ENCODE peak calls at places on chromosomes 6 and 20, in eight cellular contexts. Z, O, Q, X, H, R, U and G are unnamed samples.
A peak's percentile ranks its signal among the peaks of the same experiment; 100 is the strongest.

GRCh38 chr6:97049254-97050004 is 124.9 kb downstream of the KLHL32 start:
- DNase-seq in Z (no peak), O (no peak), Q (no peak), X (no peak), H (no peak), R (no peak), U (no peak), G (no peak)

GRCh38 chr20:40279390-40279789 is 409.6 kb downstream of the MAFB start:
- DNase-seq in Z (no peak), O (peak; percentile 61), Q (no peak), X (no peak), H (no peak), R (peak; percentile 63), U (no peak), G (no peak)

GRCh38 chr6:156953478-156954146 is 176.4 kb downstream of the ARID1B start:
- DNase-seq in Z (peak; percentile 83), O (peak; percentile 99), Q (peak; percentile 32), X (peak; percentile 89), H (peak; percentile 42), R (peak; percentile 91), U (no peak), G (no peak)

GRCh38 chr6:78962458-78962857 is 95.1 kb downstream of the IRAK1BP1 start:
- DNase-seq in Z (no peak), O (no peak), Q (no peak), X (no peak), H (no peak), R (no peak), U (no peak), G (no peak)

GRCh38 chr20:16293590-16293989 is 279.7 kb downstream of the KIF16B start:
- DNase-seq in Z (no peak), O (peak; percentile 41), Q (no peak), X (peak; percentile 89), H (no peak), R (no peak), U (no peak), G (no peak)

GRCh38 chr20:23399568-23400241 is 21.6 kb downstream of the NAPB start:
- DNase-seq in Z (peak; percentile 22), O (peak; percentile 54), Q (no peak), X (peak; percentile 15), H (no peak), R (peak; percentile 54), U (no peak), G (no peak)

GRCh38 chr20:24781061-24781980 is 167.7 kb upstream of the CST7 start:
- DNase-seq in Z (peak; percentile 33), O (peak; percentile 45), Q (no peak), X (peak; percentile 68), H (no peak), R (no peak), U (peak; percentile 44), G (no peak)

GRCh38 chr6:113291751-113292445 is 565.2 kb upstream of the MARCKS start:
- DNase-seq in Z (no peak), O (no peak), Q (no peak), X (peak; percentile 14), H (no peak), R (no peak), U (no peak), G (no peak)

GRCh38 chr20:30511322-30512030 is 746.0 kb upstream of the DEFB115 start:
- DNase-seq in Z (no peak), O (no peak), Q (no peak), X (no peak), H (no peak), R (no peak), U (no peak), G (no peak)

GRCh38 chr6:4105980-4106536 is 27.1 kb upstream of the FAM217A start:
- DNase-seq in Z (no peak), O (no peak), Q (no peak), X (no peak), H (no peak), R (no peak), U (no peak), G (no peak)

GRCh38 chr6:11434565-11435326 is 102.8 kb upstream of the TMEM170B start:
- DNase-seq in Z (no peak), O (peak; percentile 90), Q (no peak), X (peak; percentile 97), H (no peak), R (peak; percentile 55), U (no peak), G (no peak)

GRCh38 chr20:12153616-12154015 is 235.9 kb downstream of the BTBD3 start:
- DNase-seq in Z (no peak), O (peak; percentile 41), Q (no peak), X (peak; percentile 81), H (no peak), R (no peak), U (no peak), G (no peak)

GRCh38 chr6:52317841-52318581 is 33.5 kb upstream of the MCM3 start:
- DNase-seq in Z (no peak), O (peak; percentile 69), Q (no peak), X (no peak), H (no peak), R (peak; percentile 21), U (no peak), G (no peak)

GRCh38 chr20:37544386-37544785 is 16.7 kb upstream of the BLCAP start:
- DNase-seq in Z (no peak), O (no peak), Q (no peak), X (no peak), H (no peak), R (no peak), U (no peak), G (no peak)

GRCh38 chr20:61679473-61679872 is 386.2 kb downstream of the TAF4 start:
- DNase-seq in Z (no peak), O (no peak), Q (no peak), X (no peak), H (no peak), R (no peak), U (no peak), G (no peak)

DNA sequence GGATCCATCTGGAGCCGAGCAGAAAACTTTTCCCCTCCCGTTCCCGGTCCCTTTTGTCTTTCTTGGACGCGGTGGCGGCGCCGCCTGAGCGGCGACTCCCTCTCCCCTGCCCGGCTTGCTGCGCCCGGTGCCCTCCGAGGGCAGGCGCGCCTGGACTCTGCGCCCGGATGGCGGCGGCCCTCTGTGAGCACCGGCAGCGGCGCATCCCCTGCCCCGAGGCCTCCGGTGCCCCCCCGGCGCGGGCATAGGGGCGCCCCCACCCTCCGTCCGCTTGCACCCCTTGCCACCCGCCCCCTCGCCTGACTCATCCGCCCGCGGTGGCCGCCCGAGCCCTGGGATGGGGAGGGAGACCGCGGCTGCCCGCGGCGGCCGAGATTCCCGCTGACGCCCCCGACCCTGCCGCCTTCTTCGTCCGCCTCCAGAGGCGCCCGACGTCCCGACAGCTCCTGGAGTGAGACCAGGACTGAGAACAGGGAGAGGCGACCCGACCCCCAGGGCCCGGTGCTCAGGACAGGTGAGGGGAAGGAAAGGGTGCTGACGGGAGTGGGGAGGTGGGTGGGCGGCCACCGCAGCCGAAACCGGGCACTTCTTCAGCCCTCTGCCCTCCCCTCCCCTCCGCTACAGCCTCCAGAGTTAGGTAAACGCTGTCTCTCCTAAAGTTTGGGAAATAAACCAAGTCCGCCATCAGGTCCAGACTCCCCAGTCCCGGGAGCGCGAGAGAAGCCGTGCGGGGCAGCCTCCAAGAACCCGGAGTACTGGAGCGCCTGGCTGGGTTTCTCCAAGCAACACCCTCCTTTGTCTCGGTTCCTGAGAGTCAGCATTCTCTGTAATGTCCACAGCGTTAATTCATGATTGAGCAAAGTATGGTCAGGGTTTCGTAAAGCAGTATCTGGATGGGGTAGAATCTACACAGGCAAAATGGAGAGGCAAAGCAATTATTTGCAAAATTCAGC is at the start of gene TMEM200A:
- DNase-seq in Z (peak; percentile 54), O (peak; percentile 54), Q (peak; percentile 53), X (no peak), H (no peak), R (no peak), U (peak; percentile 65), G (no peak)
- TF ChIP-seq CTCF in Z (peak; percentile 4), O (peak; percentile 10), Q (peak; percentile 37), X (peak; percentile 10), H (no peak), R (peak; percentile 20), U (no peak), G (peak; percentile 52)

GRCh38 chr6:101114703-101115102 is 233.6 kb upstream of the ASCC3 start:
- DNase-seq in Z (peak; percentile 53), O (peak; percentile 62), Q (peak; percentile 22), X (peak; percentile 58), H (peak; percentile 18), R (no peak), U (peak; percentile 8), G (no peak)
- TF ChIP-seq CTCF in Z (peak; percentile 66), O (peak; percentile 55), Q (peak; percentile 76), X (peak; percentile 66), H (peak; percentile 59), R (peak; percentile 45), U (no peak), G (peak; percentile 77)

DNA sequence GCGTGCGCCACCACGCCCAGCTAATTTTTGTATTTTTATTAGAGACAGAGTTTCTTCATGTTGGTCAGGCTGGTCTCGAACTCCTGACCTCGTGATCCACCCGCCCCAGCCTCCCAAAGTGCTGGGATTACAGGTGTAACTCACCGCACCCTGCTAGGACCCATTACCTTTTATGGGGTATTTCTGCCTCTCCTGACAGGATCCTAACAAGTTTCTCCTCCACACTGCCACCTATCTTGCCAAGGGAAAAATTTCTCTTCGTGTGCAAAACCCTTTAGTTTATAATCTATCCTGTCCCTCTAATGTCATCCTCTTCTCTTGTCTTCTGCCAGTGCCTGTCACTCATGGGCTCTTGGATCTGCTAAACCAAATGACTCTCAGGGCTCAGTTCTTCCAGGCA is 1.9 kb downstream of the STMND1 start:
- DNase-seq in Z (no peak), O (no peak), Q (no peak), X (peak; percentile 39), H (peak; percentile 46), R (no peak), U (no peak), G (no peak)
- TF ChIP-seq CTCF in Z (peak; percentile 27), O (no peak), Q (peak; percentile 28), X (peak; percentile 46), H (peak; percentile 50), R (peak; percentile 21), U (peak; percentile 18), G (no peak)

DNA sequence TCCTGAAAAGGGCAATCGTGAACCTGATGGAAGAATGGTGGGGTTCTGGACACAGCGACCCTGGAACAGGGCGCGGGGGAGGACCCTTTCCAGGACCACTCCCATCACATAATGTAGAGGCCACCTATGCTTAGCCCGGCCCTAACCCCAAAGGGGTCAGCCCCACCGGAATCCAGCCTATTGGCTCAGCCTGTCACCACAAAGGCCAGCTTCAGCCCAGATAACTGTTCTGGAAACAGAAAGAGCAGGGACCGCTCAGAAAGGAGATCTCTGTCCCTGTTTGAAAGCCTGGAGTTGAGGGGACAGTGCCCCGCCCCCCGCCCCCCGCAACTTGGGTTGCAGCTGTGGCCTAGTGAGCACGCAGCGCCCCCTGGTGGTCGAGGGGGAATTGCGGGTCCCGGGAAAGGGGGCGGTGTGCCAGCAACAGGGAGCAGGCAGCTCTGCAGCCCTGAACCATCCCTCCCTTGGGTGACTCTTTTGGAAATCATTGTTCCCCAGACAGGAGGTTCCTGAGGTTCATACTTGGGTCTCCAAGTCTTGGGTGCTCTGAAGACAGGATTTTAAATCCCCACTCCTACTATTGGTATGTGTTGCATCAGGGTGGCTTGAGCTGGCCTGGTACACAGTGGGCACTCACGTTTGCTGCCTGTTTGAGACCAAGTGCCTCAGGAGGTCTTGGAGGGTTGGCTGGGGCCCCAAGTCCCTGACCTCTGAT is 1.5 kb downstream of the SIGLEC1 start:
- DNase-seq in Z (peak; percentile 73), O (peak; percentile 55), Q (peak; percentile 90), X (peak; percentile 61), H (peak; percentile 16), R (no peak), U (peak; percentile 87), G (no peak)
- TF ChIP-seq CTCF in Z (peak; percentile 94), O (peak; percentile 91), Q (peak; percentile 88), X (peak; percentile 98), H (peak; percentile 99), R (peak; percentile 98), U (peak; percentile 100), G (peak; percentile 99)